ENCODE peak calls at places on chromosome 5, in nine cellular contexts. K is cardiac muscle cell; M is H9; T is mammary epithelial cell; J is lower leg skin; B is AG10803; I is NCI-H1105 treated with DMSO at 0.1 percent for 48 hours; R is stimulated activated CD8-positive, alpha-beta memory T cell treated with anti-CD3 and anti-CD28 coated beads, Interleukin-15, amount 100 ng/mL, for 48 hours; V is RPMI7951. O is an unnamed sample.

GRCh38 chr5:85591311-85591710 is 1026.4 kb upstream of the COX7C start:
- DNase-seq in T (no peak), K (no peak), M (no peak), V (no peak), B (no peak), J (no peak), I (no peak), R (no peak), O (no peak)

GRCh38 chr5:148711843-148712454 is 57.6 kb upstream of the HTR4 start:
- DNase-seq in B (no peak), I (no peak), T (no peak), M (no peak), J (no peak), V (no peak), K (peak), R (no peak), O (no peak)

GRCh38 chr5:139746691-139747582 is 48.7 kb upstream of the PSD2 start:
- DNase-seq in B (no peak), T (no peak), I (no peak), V (no peak), M (peak), K (no peak), J (no peak), R (peak), O (no peak)

GRCh38 chr5:174571662-174572397 is 152.6 kb upstream of the MSX2 start:
- DNase-seq in I (no peak), T (peak), B (peak), R (no peak), K (peak), M (peak), J (peak), V (peak), O (peak)

GRCh38 chr5:116765441-116765840 is 190.8 kb upstream of the SEMA6A start:
- DNase-seq in M (no peak), R (no peak), T (peak), K (no peak), I (no peak), B (no peak), V (no peak), J (no peak), O (peak)

GRCh38 chr5:124714910-124715309 is 31.5 kb downstream of the ZNF608 start:
- DNase-seq in M (no peak), B (no peak), K (no peak), J (no peak), T (no peak), I (no peak), R (no peak), V (no peak), O (no peak)

GRCh38 chr5:156356238-156356637 is 29.3 kb downstream of the SGCD start:
- DNase-seq in M (no peak), R (no peak), B (peak), T (no peak), K (peak), V (no peak), J (no peak), I (no peak), O (no peak)

GRCh38 chr5:148928141-148928540 is 101.7 kb downstream of the ADRB2 start:
- DNase-seq in J (no peak), I (no peak), B (peak), V (no peak), T (peak), K (no peak), M (no peak), R (no peak), O (no peak)

GRCh38 chr5:167011196-167011595 is 1280.2 kb upstream of the WWC1 start:
- DNase-seq in J (no peak), R (no peak), B (no peak), V (no peak), M (no peak), K (no peak), T (no peak), I (no peak), O (no peak)

GRCh38 chr5:27462936-27463335 is 424.6 kb upstream of the CDH9 start:
- DNase-seq in J (no peak), B (no peak), R (no peak), M (no peak), K (no peak), I (no peak), V (no peak), T (no peak), O (no peak)

GRCh38 chr5:6674886-6675285 is 38.3 kb upstream of the TENT4A start:
- DNase-seq in J (no peak), M (no peak), T (no peak), R (no peak), V (no peak), I (no peak), B (no peak), K (no peak), O (no peak)

GRCh38 chr5:123387313-123387712 is 35.9 kb downstream of the CEP120 start:
- DNase-seq in J (no peak), T (no peak), I (no peak), K (peak), M (no peak), R (no peak), B (no peak), V (no peak), O (no peak)

GRCh38 chr5:114363837-114364236 is 2.0 kb downstream of the KCNN2 start:
- DNase-seq in V (no peak), M (peak), T (no peak), B (no peak), R (no peak), J (no peak), I (no peak), K (no peak), O (no peak)

GRCh38 chr5:155575861-155576260 is 562.3 kb downstream of the KIF4B start:
- DNase-seq in R (no peak), V (no peak), K (no peak), J (no peak), I (no peak), M (no peak), B (no peak), T (no peak), O (no peak)

GRCh38 chr5:175692235-175692995 is 34.5 kb downstream of the HRH2 start:
- DNase-seq in R (no peak), V (no peak), B (no peak), I (no peak), J (no peak), M (no peak), K (no peak), T (no peak), O (no peak)

GRCh38 chr5:173916233-173916632 is 28.1 kb downstream of the CPEB4 start:
- DNase-seq in R (no peak), M (no peak), T (no peak), I (no peak), J (no peak), B (no peak), K (no peak), V (no peak), O (no peak)

GRCh38 chr5:144436007-144436406 is 265.3 kb downstream of the KCTD16 start:
- DNase-seq in J (no peak), M (no peak), R (no peak), B (no peak), V (no peak), T (no peak), K (no peak), I (peak), O (no peak)

GRCh38 chr5:66306105-66306843 is 162.2 kb downstream of the SREK1 start:
- DNase-seq in M (peak), K (peak), B (peak), T (peak), V (peak), R (no peak), J (peak), I (peak), O (peak)

GRCh38 chr5:90967851-90968250 is 409.3 kb downstream of the ADGRV1 start:
- DNase-seq in T (no peak), K (no peak), R (no peak), I (no peak), B (no peak), J (no peak), V (no peak), M (no peak), O (no peak)

GRCh38 chr5:39430461-39430860 is 5.7 kb upstream of the DAB2 start:
- DNase-seq in I (no peak), R (no peak), M (no peak), V (no peak), K (no peak), J (no peak), T (no peak), B (no peak), O (no peak)

GRCh38 chr5:79069488-79070001 is at the start of the genes BHMT2 and DMGDH:
- DNase-seq in R (no peak), T (no peak), I (no peak), M (peak), V (peak), B (peak), J (no peak), K (peak), O (no peak)

GRCh38 chr5:16037121-16037520 is 142.5 kb downstream of the MARCHF11 start:
- DNase-seq in I (no peak), B (no peak), R (no peak), K (no peak), J (no peak), V (no peak), M (no peak), T (no peak), O (no peak)

GRCh38 chr5:128534729-128535128 is 3.3 kb downstream of the FBN2 start:
- DNase-seq in T (no peak), R (no peak), V (no peak), B (no peak), I (no peak), K (peak), M (no peak), J (no peak), O (peak)

GRCh38 chr5:67983251-67983941 is 232.2 kb upstream of the PIK3R1 start:
- DNase-seq in K (peak), M (no peak), I (no peak), R (no peak), T (peak), B (peak), V (peak), J (no peak), O (peak)

GRCh38 chr5:41097642-41098041 is 26.5 kb upstream of the MROH2B start:
- DNase-seq in V (no peak), M (no peak), K (no peak), J (no peak), R (no peak), I (no peak), T (peak), B (no peak), O (no peak)

O was measured in H4.